ENCODE peak calls at places on chromosomes 7 and 10, in five cellular contexts. One of them, this sample, is unnamed.

GRCh38 chr7:23712368-23713284 is 2.6 kb downstream of the STK31 start:
- DNase-seq in astrocyte: peak; percentile 38
- DNase-seq in omental fat pad: no peak
- DNase-seq in NCI-H2081: peak; percentile 57
- DNase-seq in substantia nigra: no peak
- DNase-seq in this sample: no peak

GRCh38 chr7:121803041-121803440 is 69.9 kb upstream of the PTPRZ1 start:
- DNase-seq in astrocyte: peak; percentile 2
- DNase-seq in omental fat pad: no peak
- DNase-seq in NCI-H2081: no peak
- DNase-seq in substantia nigra: no peak
- DNase-seq in this sample: no peak

GRCh38 chr7:141676618-141677017 is 25.3 kb downstream of the DENND11 start:
- DNase-seq in astrocyte: peak; percentile 77
- DNase-seq in omental fat pad: no peak
- DNase-seq in NCI-H2081: no peak
- DNase-seq in substantia nigra: no peak
- DNase-seq in this sample: no peak

GRCh38 chr7:15557186-15557585 is 4.6 kb downstream of the AGMO start:
- DNase-seq in astrocyte: no peak
- DNase-seq in omental fat pad: no peak
- DNase-seq in NCI-H2081: peak; percentile 71
- DNase-seq in substantia nigra: no peak
- DNase-seq in this sample: no peak

GRCh38 chr10:119516381-119517234 is 25.9 kb downstream of the RGS10 start:
- DNase-seq in astrocyte: no peak
- DNase-seq in omental fat pad: no peak
- DNase-seq in NCI-H2081: no peak
- DNase-seq in substantia nigra: no peak
- DNase-seq in this sample: no peak

GRCh38 chr7:30474485-30474884 is 4.1 kb downstream of the NOD1 start:
- DNase-seq in astrocyte: no peak
- DNase-seq in omental fat pad: no peak
- DNase-seq in NCI-H2081: no peak
- DNase-seq in substantia nigra: no peak
- DNase-seq in this sample: no peak

GRCh38 chr7:5649658-5650057 is 131.8 kb downstream of the RNF216 start:
- DNase-seq in astrocyte: no peak
- DNase-seq in omental fat pad: no peak
- DNase-seq in NCI-H2081: no peak
- DNase-seq in substantia nigra: no peak
- DNase-seq in this sample: no peak

GRCh38 chr7:84271550-84271949 is 77.0 kb upstream of the SEMA3A start:
- DNase-seq in astrocyte: no peak
- DNase-seq in omental fat pad: no peak
- DNase-seq in NCI-H2081: no peak
- DNase-seq in substantia nigra: no peak
- DNase-seq in this sample: no peak

GRCh38 chr10:26440091-26440445 is 1.9 kb downstream of the APBB1IP start:
- DNase-seq in astrocyte: no peak
- DNase-seq in omental fat pad: no peak
- DNase-seq in NCI-H2081: no peak
- DNase-seq in substantia nigra: no peak
- DNase-seq in this sample: no peak

GRCh38 chr7:132065973-132066611 is 509.7 kb upstream of the PODXL start:
- DNase-seq in astrocyte: no peak
- DNase-seq in omental fat pad: no peak
- DNase-seq in NCI-H2081: no peak
- DNase-seq in substantia nigra: no peak
- DNase-seq in this sample: no peak